ENCODE peak calls at places on chromosome 15, in five cellular contexts. One of them, this sample, is unnamed.

GRCh38 chr15:72402726-72403125 is 4.6 kb downstream of the TMEM202 start:
- DNase-seq in COR-L47: no peak
- DNase-seq in heart left ventricle: no peak
- DNase-seq in body of pancreas: no peak
- DNase-seq in Caki2: no peak
- DNase-seq in this sample: no peak

GRCh38 chr15:33699691-33700447 is 268.4 kb upstream of the CHRM5 start:
- DNase-seq in Caki2: peak; percentile 18
- DNase-seq in heart left ventricle: no peak
- DNase-seq in COR-L47: no peak
- DNase-seq in body of pancreas: no peak
- DNase-seq in this sample: no peak

GRCh38 chr15:71638876-71639275 is 171.5 kb upstream of the NR2E3 start:
- DNase-seq in Caki2: no peak
- DNase-seq in COR-L47: no peak
- DNase-seq in body of pancreas: no peak
- DNase-seq in heart left ventricle: no peak
- DNase-seq in this sample: no peak

GRCh38 chr15:97730315-97730714 is 230.2 kb upstream of the ARRDC4 start:
- DNase-seq in COR-L47: no peak
- DNase-seq in body of pancreas: no peak
- DNase-seq in Caki2: no peak
- DNase-seq in heart left ventricle: no peak
- DNase-seq in this sample: no peak

GRCh38 chr15:74375303-74375693 is 7.9 kb upstream of the CYP11A1 start:
- DNase-seq in Caki2: peak; percentile 70
- DNase-seq in heart left ventricle: peak; percentile 85
- DNase-seq in body of pancreas: peak; percentile 82
- DNase-seq in COR-L47: peak; percentile 75
- DNase-seq in this sample: peak; percentile 87

GRCh38 chr15:38554354-38554753 is 10.3 kb downstream of the RASGRP1 start:
- DNase-seq in body of pancreas: no peak
- DNase-seq in COR-L47: no peak
- DNase-seq in heart left ventricle: no peak
- DNase-seq in Caki2: peak; percentile 40
- DNase-seq in this sample: no peak

GRCh38 chr15:62449638-62450037 is 284.6 kb upstream of the C2CD4B start:
- DNase-seq in COR-L47: peak; percentile 23
- DNase-seq in Caki2: no peak
- DNase-seq in body of pancreas: no peak
- DNase-seq in heart left ventricle: no peak
- DNase-seq in this sample: no peak

GRCh38 chr15:54304321-54304720 is 326.1 kb downstream of the UNC13C start:
- DNase-seq in body of pancreas: no peak
- DNase-seq in Caki2: no peak
- DNase-seq in heart left ventricle: no peak
- DNase-seq in COR-L47: no peak
- DNase-seq in this sample: no peak

GRCh38 chr15:29682361-29682760 is 139.9 kb downstream of the TJP1 start:
- DNase-seq in Caki2: no peak
- DNase-seq in COR-L47: no peak
- DNase-seq in body of pancreas: no peak
- DNase-seq in heart left ventricle: no peak
- DNase-seq in this sample: no peak

GRCh38 chr15:95604634-95605036 is 725.9 kb upstream of the NR2F2 start:
- DNase-seq in heart left ventricle: no peak
- DNase-seq in Caki2: peak; percentile 14
- DNase-seq in COR-L47: no peak
- DNase-seq in body of pancreas: no peak
- DNase-seq in this sample: no peak

GRCh38 chr15:47066386-47066785 is 650.9 kb upstream of the SEMA6D start:
- DNase-seq in Caki2: no peak
- DNase-seq in heart left ventricle: no peak
- DNase-seq in body of pancreas: no peak
- DNase-seq in COR-L47: no peak
- DNase-seq in this sample: no peak

GRCh38 chr15:55552926-55553325 is 35.2 kb downstream of the PYGO1 start:
- DNase-seq in COR-L47: no peak
- DNase-seq in heart left ventricle: peak; percentile 75
- DNase-seq in Caki2: no peak
- DNase-seq in body of pancreas: no peak
- DNase-seq in this sample: no peak

GRCh38 chr15:40564591-40565332 is at the start of gene CCDC32:
- DNase-seq in heart left ventricle: peak; percentile 98
- DNase-seq in body of pancreas: peak; percentile 97
- DNase-seq in COR-L47: peak; percentile 95
- DNase-seq in Caki2: peak; percentile 97
- DNase-seq in this sample: peak; percentile 98

GRCh38 chr15:70111203-70112017 is 13.7 kb upstream of the TLE3 start:
- DNase-seq in Caki2: peak; percentile 56
- DNase-seq in COR-L47: peak; percentile 88
- DNase-seq in heart left ventricle: peak; percentile 81
- DNase-seq in body of pancreas: peak; percentile 73
- DNase-seq in this sample: peak; percentile 76

GRCh38 chr15:88258021-88258641 is 1.6 kb upstream of the NTRK3 start:
- DNase-seq in body of pancreas: no peak
- DNase-seq in COR-L47: no peak
- DNase-seq in Caki2: peak; percentile 64
- DNase-seq in heart left ventricle: peak; percentile 66
- DNase-seq in this sample: no peak

GRCh38 chr15:64146885-64147681 is 4.4 kb upstream of the SNX22 start:
- DNase-seq in Caki2: no peak
- DNase-seq in heart left ventricle: no peak
- DNase-seq in COR-L47: no peak
- DNase-seq in body of pancreas: no peak
- DNase-seq in this sample: no peak

GRCh38 chr15:37253877-37254276 is 153.5 kb upstream of the MEIS2 start:
- DNase-seq in heart left ventricle: no peak
- DNase-seq in COR-L47: no peak
- DNase-seq in Caki2: no peak
- DNase-seq in body of pancreas: no peak
- DNase-seq in this sample: no peak

GRCh38 chr15:77251662-77252061 is 168.2 kb downstream of the PEAK1 start:
- DNase-seq in Caki2: no peak
- DNase-seq in heart left ventricle: no peak
- DNase-seq in COR-L47: no peak
- DNase-seq in body of pancreas: no peak
- DNase-seq in this sample: no peak

GRCh38 chr15:33293619-33294309 is 17.0 kb upstream of the RYR3 start:
- DNase-seq in body of pancreas: no peak
- DNase-seq in heart left ventricle: no peak
- DNase-seq in Caki2: no peak
- DNase-seq in COR-L47: no peak
- DNase-seq in this sample: no peak

GRCh38 chr15:29686079-29686425 is 136.2 kb downstream of the TJP1 start:
- DNase-seq in COR-L47: no peak
- DNase-seq in Caki2: no peak
- DNase-seq in heart left ventricle: no peak
- DNase-seq in body of pancreas: no peak
- DNase-seq in this sample: no peak